ENCODE peak calls at places on chromosomes 6 and 20, in five cellular contexts. S is colonic mucosa, U is progenitor cell of endocrine pancreas, A is breast epithelium, J is mucosa of descending colon. F is an unnamed sample.
A peak's percentile ranks its signal among the peaks of the same experiment; 100 is the strongest.

GRCh38 chr20:51569815-51570741 is 27.6 kb upstream of the NFATC2 start:
- DNase-seq in S (no peak), U (no peak), A (no peak), J (no peak), F (no peak)

GRCh38 chr6:45607818-45608217 is 230.1 kb upstream of the SUPT3H start:
- DNase-seq in S (peak; percentile 41), U (no peak), A (no peak), J (no peak), F (no peak)

GRCh38 chr6:15588966-15589634 is 73.7 kb downstream of the DTNBP1 start:
- DNase-seq in S (no peak), U (no peak), A (no peak), J (no peak), F (no peak)

GRCh38 chr6:89977808-89978748 is 83.8 kb downstream of the GJA10 start:
- DNase-seq in S (no peak), U (no peak), A (no peak), J (no peak), F (no peak)

GRCh38 chr6:154169193-154169847 is 130.3 kb downstream of the OPRM1 start:
- DNase-seq in S (no peak), U (no peak), A (no peak), J (no peak), F (no peak)

GRCh38 chr20:63434599-63435378 is 37.7 kb downstream of the KCNQ2 start:
- DNase-seq in S (peak; percentile 55), U (peak; percentile 42), A (peak; percentile 23), J (peak; percentile 56), F (peak; percentile 43)

GRCh38 chr6:139452176-139452876 is 77.9 kb upstream of the CITED2 start:
- DNase-seq in S (no peak), U (no peak), A (no peak), J (no peak), F (no peak)

GRCh38 chr6:20366082-20366834 is 35.4 kb upstream of the E2F3 start:
- DNase-seq in S (no peak), U (no peak), A (peak; percentile 31), J (peak; percentile 27), F (no peak)

GRCh38 chr6:92715991-92716390 is 703.4 kb downstream of the EPHA7 start:
- DNase-seq in S (no peak), U (no peak), A (no peak), J (no peak), F (no peak)

GRCh38 chr6:154139894-154140293 is 100.9 kb downstream of the OPRM1 start:
- DNase-seq in S (no peak), U (no peak), A (no peak), J (no peak), F (no peak)

GRCh38 chr20:49964964-49965780 is 17.6 kb upstream of the SNAI1 start:
- DNase-seq in S (peak; percentile 54), U (peak; percentile 39), A (no peak), J (peak; percentile 58), F (no peak)

GRCh38 chr6:40474937-40475336 is 112.2 kb downstream of the LRFN2 start:
- DNase-seq in S (no peak), U (no peak), A (no peak), J (no peak), F (no peak)

GRCh38 chr20:22918286-22918983 is 116.7 kb upstream of the SSTR4 start:
- DNase-seq in S (no peak), U (no peak), A (no peak), J (no peak), F (no peak)

GRCh38 chr20:53735536-53736050 is 142.0 kb upstream of the ZNF217 start:
- DNase-seq in S (no peak), U (no peak), A (no peak), J (no peak), F (no peak)

GRCh38 chr20:40639132-40639531 is 49.9 kb downstream of the MAFB start:
- DNase-seq in S (no peak), U (no peak), A (no peak), J (no peak), F (no peak)

DNA sequence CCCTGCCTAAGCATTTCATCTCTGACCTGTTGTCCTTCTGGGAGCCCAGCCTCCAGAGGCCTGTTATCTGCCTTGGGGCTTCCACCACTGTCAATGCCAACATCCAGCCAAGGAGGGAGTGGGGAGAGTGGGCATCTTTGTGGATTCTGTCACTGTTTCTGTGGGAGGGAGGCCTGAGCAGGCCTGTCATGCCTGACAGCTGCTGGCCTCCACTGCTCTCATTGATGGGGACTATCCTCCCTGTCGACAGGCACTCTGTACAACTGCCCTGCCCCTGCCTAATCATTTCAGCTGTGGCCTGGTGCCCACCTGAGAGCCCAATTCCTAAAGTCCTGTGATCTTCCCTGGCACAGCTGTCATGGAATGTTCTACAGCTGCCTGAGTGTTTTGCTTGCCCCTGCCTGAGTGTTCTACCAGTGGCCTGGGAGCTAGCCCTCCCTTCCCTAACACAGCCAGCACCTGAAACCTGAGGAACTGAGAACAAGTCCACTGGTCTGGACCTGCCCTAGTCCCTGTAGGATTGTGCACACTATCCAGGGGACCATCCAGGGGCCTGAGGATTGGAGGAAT is 145.3 kb downstream of the FAM83B start:
- DNase-seq in S (no peak), U (no peak), A (no peak), J (no peak), F (no peak)
- TF ChIP-seq CTCF in S (no peak), U (no peak), A (no peak), J (no peak), F (no peak)

GRCh38 chr20:62368629-62369507 is 1.8 kb upstream of the LAMA5 start:
- DNase-seq in S (no peak), U (peak; percentile 51), A (no peak), J (no peak), F (no peak)
- TF ChIP-seq CTCF in S (peak; percentile 18), U (peak; percentile 74), A (no peak), J (peak; percentile 14), F (no peak)

DNA sequence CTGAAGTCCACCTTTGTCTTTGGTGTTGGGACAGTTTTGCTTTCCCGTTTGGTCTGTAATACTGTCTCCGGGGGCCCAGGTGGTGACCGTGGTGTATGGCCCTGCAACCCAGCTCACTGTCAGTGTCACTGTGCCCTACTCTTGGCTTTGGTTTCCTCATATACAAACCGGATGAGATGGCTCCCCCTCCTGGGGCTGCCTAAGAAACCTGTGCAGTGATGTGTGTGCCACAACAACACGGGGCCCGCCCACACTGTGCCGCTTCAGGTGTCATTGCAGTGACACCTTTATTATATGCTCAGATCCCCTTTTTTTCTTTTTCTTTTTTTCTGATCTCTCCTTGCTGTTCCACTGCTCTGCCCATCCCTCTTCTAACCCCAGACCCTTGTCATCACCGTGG is 73.9 kb downstream of the RAMACL start:
- DNase-seq in S (no peak), U (no peak), A (no peak), J (peak; percentile 37), F (no peak)
- TF ChIP-seq CTCF in S (no peak), U (no peak), A (no peak), J (no peak), F (no peak)

DNA sequence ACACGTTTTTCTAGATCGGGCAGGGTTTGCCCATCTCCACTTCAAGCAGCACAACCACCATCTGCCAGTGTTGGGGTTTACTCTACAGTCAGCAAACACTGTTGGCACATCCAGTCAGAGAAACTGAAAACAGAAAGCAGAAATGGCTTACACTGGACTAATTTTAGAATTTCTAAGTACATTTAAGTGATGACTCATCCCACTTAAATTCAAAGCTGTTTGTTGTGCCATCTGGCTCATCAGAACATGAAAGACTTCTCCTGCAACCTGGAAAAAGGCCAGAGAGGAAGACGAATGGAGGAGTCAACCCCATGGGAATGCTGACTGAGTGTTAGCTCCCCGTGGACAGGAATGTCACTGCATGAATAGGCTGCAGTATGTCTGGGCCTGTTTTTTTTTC is 21.8 kb downstream of the FAM209B start:
- DNase-seq in S (peak; percentile 38), U (no peak), A (peak; percentile 58), J (no peak), F (peak; percentile 42)
- TF ChIP-seq CTCF in S (no peak), U (no peak), A (peak; percentile 36), J (no peak), F (no peak)

GRCh38 chr6:72822691-72823090 is 200.8 kb downstream of the KCNQ5 start:
- DNase-seq in S (no peak), U (no peak), A (no peak), J (no peak), F (no peak)
- TF ChIP-seq CTCF in S (no peak), U (no peak), A (no peak), J (no peak), F (no peak)

GRCh38 chr20:19743650-19744015 is 14.4 kb upstream of the RIN2 start:
- DNase-seq in S (no peak), U (no peak), A (no peak), J (no peak), F (no peak)

GRCh38 chr20:19740503-19740902 is 17.6 kb upstream of the RIN2 start:
- DNase-seq in S (no peak), U (no peak), A (no peak), J (no peak), F (no peak)

GRCh38 chr20:19739351-19739750 is 18.7 kb upstream of the RIN2 start:
- DNase-seq in S (no peak), U (no peak), A (no peak), J (peak; percentile 41), F (no peak)

GRCh38 chr20:19742974-19743649 is 14.9 kb upstream of the RIN2 start:
- DNase-seq in S (no peak), U (no peak), A (no peak), J (no peak), F (no peak)

DNA sequence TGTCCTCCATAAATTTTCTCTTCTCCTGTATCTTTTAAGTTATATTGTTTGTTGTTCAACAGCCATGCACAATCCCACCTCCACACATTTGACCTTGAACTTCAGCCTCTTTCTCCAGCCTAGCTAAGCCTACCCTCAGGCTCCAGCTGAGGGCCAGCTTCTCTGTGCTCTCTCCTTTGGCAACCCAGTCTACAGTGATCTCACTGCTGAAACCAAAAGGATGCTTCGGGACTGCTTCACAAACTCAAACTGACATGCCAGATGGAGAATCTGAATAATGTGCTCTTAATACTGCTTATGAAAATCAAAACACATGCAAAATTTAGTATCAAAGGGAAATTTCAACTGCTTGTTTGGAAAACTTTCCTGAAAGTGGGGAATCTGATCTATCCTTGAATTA is 16.1 kb upstream of the RIN2 start:
- DNase-seq in S (no peak), U (no peak), A (no peak), J (no peak), F (no peak)
- TF ChIP-seq CTCF in S (no peak), U (no peak), A (no peak), J (no peak), F (no peak)

GRCh38 chr20:2037296-2037914 is 43.5 kb upstream of the PDYN start:
- DNase-seq in S (no peak), U (no peak), A (no peak), J (no peak), F (no peak)
- TF ChIP-seq CTCF in S (no peak), U (no peak), A (no peak), J (no peak), F (no peak)

GRCh38 chr6:38168126-38168525 is 348.6 kb downstream of the ZFAND3 start:
- DNase-seq in S (no peak), U (no peak), A (no peak), J (no peak), F (no peak)

GRCh38 chr6:38170666-38171065 is 351.1 kb downstream of the ZFAND3 start:
- DNase-seq in S (no peak), U (no peak), A (no peak), J (no peak), F (no peak)

GRCh38 chr6:38168699-38169098 is 349.2 kb downstream of the ZFAND3 start:
- DNase-seq in S (no peak), U (no peak), A (no peak), J (no peak), F (no peak)

GRCh38 chr6:38169826-38170526 is 350.4 kb downstream of the ZFAND3 start:
- DNase-seq in S (peak; percentile 72), U (no peak), A (no peak), J (peak; percentile 70), F (no peak)

GRCh38 chr6:38169221-38169674 is 349.7 kb downstream of the ZFAND3 start:
- DNase-seq in S (no peak), U (no peak), A (no peak), J (no peak), F (no peak)
- TF ChIP-seq CTCF in S (no peak), U (peak; percentile 33), A (no peak), J (no peak), F (no peak)